ENCODE peak calls at places on chromosomes 5 and 9, in four cellular contexts. One of them, this sample, is unnamed.

GRCh38 chr5:145668714-145669113 is 166.4 kb downstream of the PRELID2 start:
- DNase-seq in ovary: no peak
- DNase-seq in HuH-7.5: no peak
- DNase-seq in GM12865: no peak
- DNase-seq in this sample: no peak

GRCh38 chr9:134130503-134131375 is 5.1 kb upstream of the WDR5 start:
- DNase-seq in ovary: peak
- DNase-seq in HuH-7.5: no peak
- DNase-seq in GM12865: no peak
- DNase-seq in this sample: peak

GRCh38 chr9:95626885-95627558 is 110.3 kb upstream of the PTCH1 start:
- DNase-seq in GM12865: peak
- DNase-seq in ovary: no peak
- DNase-seq in HuH-7.5: no peak
- DNase-seq in this sample: no peak

GRCh38 chr9:120534266-120534665 is 45.7 kb downstream of the CDK5RAP2 start:
- DNase-seq in GM12865: no peak
- DNase-seq in HuH-7.5: no peak
- DNase-seq in ovary: no peak
- DNase-seq in this sample: no peak

GRCh38 chr5:23506329-23507236 is 826 bp upstream of the PRDM9 start:
- DNase-seq in ovary: no peak
- DNase-seq in HuH-7.5: peak
- DNase-seq in GM12865: no peak
- DNase-seq in this sample: peak

GRCh38 chr5:174444791-174445190 is 279.6 kb upstream of the MSX2 start:
- DNase-seq in HuH-7.5: no peak
- DNase-seq in GM12865: no peak
- DNase-seq in ovary: no peak
- DNase-seq in this sample: no peak

GRCh38 chr5:54580997-54581741 is 63.6 kb downstream of the SNX18 start:
- DNase-seq in HuH-7.5: no peak
- DNase-seq in GM12865: no peak
- DNase-seq in ovary: no peak
- DNase-seq in this sample: no peak

GRCh38 chr5:82405618-82406199 is 127.6 kb upstream of the RPS23 start:
- DNase-seq in GM12865: no peak
- DNase-seq in ovary: no peak
- DNase-seq in HuH-7.5: no peak
- DNase-seq in this sample: no peak

GRCh38 chr9:107351382-107352045 is 68.4 kb downstream of the RAD23B start:
- DNase-seq in GM12865: no peak
- DNase-seq in HuH-7.5: no peak
- DNase-seq in ovary: no peak
- DNase-seq in this sample: no peak

GRCh38 chr9:76177924-76178323 is 216.3 kb downstream of the RFK start:
- DNase-seq in HuH-7.5: no peak
- DNase-seq in GM12865: no peak
- DNase-seq in ovary: no peak
- DNase-seq in this sample: no peak

GRCh38 chr9:93603906-93604326 is 27.5 kb downstream of the PHF2 start:
- DNase-seq in ovary: no peak
- DNase-seq in HuH-7.5: no peak
- DNase-seq in GM12865: no peak
- DNase-seq in this sample: no peak

GRCh38 chr5:1827410-1828397 is 26.5 kb downstream of the NDUFS6 start:
- DNase-seq in ovary: no peak
- DNase-seq in HuH-7.5: no peak
- DNase-seq in GM12865: no peak
- DNase-seq in this sample: no peak

GRCh38 chr5:180113660-180114303 is 42.2 kb upstream of the RNF130 start:
- DNase-seq in ovary: peak
- DNase-seq in GM12865: no peak
- DNase-seq in HuH-7.5: no peak
- DNase-seq in this sample: no peak

GRCh38 chr9:125852386-125852785 is 105.2 kb downstream of the PBX3 start:
- DNase-seq in ovary: no peak
- DNase-seq in HuH-7.5: no peak
- DNase-seq in GM12865: no peak
- DNase-seq in this sample: no peak

GRCh38 chr9:543478-543877 is 298.0 kb upstream of the DMRT1 start:
- DNase-seq in ovary: no peak
- DNase-seq in GM12865: no peak
- DNase-seq in HuH-7.5: no peak
- DNase-seq in this sample: no peak

GRCh38 chr5:80860934-80861613 is 99.1 kb upstream of the RASGRF2 start:
- DNase-seq in ovary: no peak
- DNase-seq in HuH-7.5: no peak
- DNase-seq in GM12865: no peak
- DNase-seq in this sample: no peak

GRCh38 chr9:75175395-75175794 is 87.1 kb downstream of the OSTF1 start:
- DNase-seq in HuH-7.5: no peak
- DNase-seq in ovary: no peak
- DNase-seq in GM12865: no peak
- DNase-seq in this sample: no peak

GRCh38 chr5:82605441-82605973 is 327.4 kb upstream of the RPS23 start:
- DNase-seq in GM12865: peak
- DNase-seq in ovary: no peak
- DNase-seq in HuH-7.5: no peak
- DNase-seq in this sample: no peak

GRCh38 chr5:84344788-84345187 is 39.9 kb downstream of the EDIL3 start:
- DNase-seq in HuH-7.5: no peak
- DNase-seq in ovary: no peak
- DNase-seq in GM12865: no peak
- DNase-seq in this sample: no peak

GRCh38 chr5:127228540-127229184 is 61.9 kb upstream of the MEGF10 start:
- DNase-seq in HuH-7.5: peak
- DNase-seq in GM12865: no peak
- DNase-seq in ovary: no peak
- DNase-seq in this sample: no peak

GRCh38 chr9:33311953-33312352 is 21.6 kb downstream of the NFX1 start:
- DNase-seq in HuH-7.5: no peak
- DNase-seq in ovary: no peak
- DNase-seq in GM12865: no peak
- DNase-seq in this sample: no peak

GRCh38 chr5:78127875-78128274 is 166.6 kb downstream of the AP3B1 start:
- DNase-seq in GM12865: no peak
- DNase-seq in ovary: no peak
- DNase-seq in HuH-7.5: peak
- DNase-seq in this sample: no peak

GRCh38 chr5:146048994-146049703 is 56.2 kb downstream of the PLAC8L1 start:
- DNase-seq in GM12865: peak
- DNase-seq in HuH-7.5: peak
- DNase-seq in ovary: no peak
- DNase-seq in this sample: peak

GRCh38 chr9:6144947-6145346 is 70.7 kb upstream of the IL33 start:
- DNase-seq in ovary: no peak
- DNase-seq in HuH-7.5: no peak
- DNase-seq in GM12865: no peak
- DNase-seq in this sample: no peak

This sample was measured in HAP-1.